ENCODE peak calls at places on chromosome 13, in eight cellular contexts. K, L, E, T, X, V, W and O are unnamed samples.

GRCh38 chr13:109769275-109769674 is 17.1 kb downstream of the IRS2 start:
- DNase-seq in K (no peak), L (no peak), E (no peak), T (no peak), X (no peak), V (no peak), W (no peak), O (no peak)

GRCh38 chr13:112850273-112850672 is 118.7 kb upstream of the MCF2L start:
- DNase-seq in K (no peak), L (no peak), E (no peak), T (no peak), X (no peak), V (no peak), W (no peak), O (no peak)

GRCh38 chr13:44955421-44955820 is 33.9 kb downstream of the NUFIP1 start:
- DNase-seq in K (no peak), L (no peak), E (no peak), T (no peak), X (no peak), V (no peak), W (no peak), O (no peak)

GRCh38 chr13:34816118-34816517 is 126.0 kb upstream of the NBEA start:
- DNase-seq in K (no peak), L (no peak), E (no peak), T (no peak), X (no peak), V (no peak), W (no peak), O (no peak)

GRCh38 chr13:113641426-113641825 is 16.6 kb downstream of the ATP4B start:
- DNase-seq in K (no peak), L (no peak), E (no peak), T (no peak), X (no peak), V (no peak), W (no peak), O (no peak)

GRCh38 chr13:100842136-100842535 is 167.5 kb upstream of the TMTC4 start:
- DNase-seq in K (no peak), L (no peak), E (no peak), T (no peak), X (no peak), V (no peak), W (no peak), O (no peak)

GRCh38 chr13:99218545-99218944 is 17.9 kb downstream of the UBAC2 start:
- DNase-seq in K (no peak), L (no peak), E (no peak), T (no peak), X (no peak), V (no peak), W (no peak), O (no peak)

GRCh38 chr13:100139822-100140221 is 50.9 kb downstream of the PCCA start:
- DNase-seq in K (no peak), L (peak; percentile 8), E (no peak), T (no peak), X (no peak), V (no peak), W (no peak), O (no peak)